ENCODE peak calls at places on chromosome 6, in seven cellular contexts. J is K562, Z is SK-N-SH, T is HCT116, U is H1, N is HepG2, M is GM12878. S is an unnamed sample. For H3K4me1, the result is how much of the 10 kb centered on the place peaks cover.

GRCh38 chr6:85676086-85676729 is 33.5 kb upstream of the SYNCRIP start:
- DNase-seq in J (no peak), Z (no peak), T (no peak), U (no peak), N (no peak), M (no peak), S (no peak)

GRCh38 chr6:137488736-137489409 is 5.3 kb downstream of the OLIG3 start:
- DNase-seq in J (no peak), Z (peak), T (no peak), U (no peak), N (no peak), M (no peak), S (no peak)

GRCh38 chr6:145042559-145042958 is 692.8 kb downstream of the EPM2A start:
- DNase-seq in J (no peak), Z (no peak), T (no peak), U (no peak), N (peak), M (no peak), S (peak)

GRCh38 chr6:112027942-112028674 is 25.8 kb upstream of the CCN6 start:
- DNase-seq in J (no peak), Z (no peak), T (no peak), U (no peak), N (no peak), M (no peak), S (no peak)

GRCh38 chr6:38604700-38605099 is 35.0 kb downstream of the BTBD9 start:
- DNase-seq in J (no peak), Z (no peak), T (no peak), U (no peak), N (peak), M (no peak), S (no peak)

GRCh38 chr6:17919494-17919893 is 67.9 kb downstream of the KIF13A start:
- DNase-seq in J (no peak), Z (no peak), T (no peak), U (no peak), N (no peak), M (no peak), S (no peak)

GRCh38 chr6:81589465-81590313 is 162.8 kb downstream of the TENT5A start:
- DNase-seq in J (no peak), Z (no peak), T (no peak), U (no peak), N (peak), M (no peak), S (no peak)

GRCh38 chr6:73929421-73929820 is 233.4 kb downstream of the CD109 start:
- DNase-seq in J (no peak), Z (no peak), T (peak), U (no peak), N (no peak), M (no peak), S (no peak)

GRCh38 chr6:38724343-38724742 is 9.2 kb downstream of the DNAH8 start:
- DNase-seq in J (no peak), Z (no peak), T (no peak), U (no peak), N (no peak), M (no peak), S (no peak)

GRCh38 chr6:95670011-95670463 is 92.7 kb downstream of the MANEA start:
- DNase-seq in J (no peak), Z (no peak), T (no peak), U (no peak), N (no peak), M (no peak), S (no peak)

GRCh38 chr6:33731751-33732282 is 14.9 kb downstream of the IP6K3 start:
- DNase-seq in J (no peak), Z (no peak), T (no peak), U (no peak), N (no peak), M (no peak), S (no peak)

GRCh38 chr6:125009578-125009977 is 47.3 kb downstream of the RNF217 start:
- DNase-seq in J (no peak), Z (no peak), T (no peak), U (no peak), N (no peak), M (no peak), S (no peak)

GRCh38 chr6:7727951-7728854 is 2.3 kb downstream of the BMP6 start:
- DNase-seq in J (no peak), Z (peak), T (no peak), U (no peak), N (no peak), M (no peak), S (no peak)

GRCh38 chr6:156918647-156919046 is 141.5 kb downstream of the ARID1B start:
- DNase-seq in J (no peak), Z (no peak), T (no peak), U (no peak), N (no peak), M (no peak), S (no peak)

GRCh38 chr6:18596529-18596835 is 209.3 kb downstream of the RNF144B start:
- DNase-seq in J (no peak), Z (no peak), T (no peak), U (no peak), N (no peak), M (no peak), S (no peak)

GRCh38 chr6:21748343-21749063 is 155.0 kb downstream of the SOX4 start:
- DNase-seq in J (no peak), Z (no peak), T (no peak), U (no peak), N (no peak), M (no peak), S (no peak)

GRCh38 chr6:166008441-166009369 is 158.9 kb downstream of the TBXT start:
- DNase-seq in J (no peak), Z (peak), T (no peak), U (no peak), N (no peak), M (no peak), S (no peak)

GRCh38 chr6:166010585-166010984 is 157.1 kb downstream of the TBXT start:
- DNase-seq in J (no peak), Z (no peak), T (no peak), U (no peak), N (no peak), M (no peak), S (no peak)

GRCh38 chr6:166007349-166008263 is 160.0 kb downstream of the TBXT start:
- DNase-seq in J (no peak), Z (peak), T (no peak), U (no peak), N (no peak), M (no peak), S (no peak)

GRCh38 chr6:166010136-166010535 is 157.5 kb downstream of the TBXT start:
- DNase-seq in J (no peak), Z (no peak), T (no peak), U (no peak), N (no peak), M (no peak), S (no peak)

DNA sequence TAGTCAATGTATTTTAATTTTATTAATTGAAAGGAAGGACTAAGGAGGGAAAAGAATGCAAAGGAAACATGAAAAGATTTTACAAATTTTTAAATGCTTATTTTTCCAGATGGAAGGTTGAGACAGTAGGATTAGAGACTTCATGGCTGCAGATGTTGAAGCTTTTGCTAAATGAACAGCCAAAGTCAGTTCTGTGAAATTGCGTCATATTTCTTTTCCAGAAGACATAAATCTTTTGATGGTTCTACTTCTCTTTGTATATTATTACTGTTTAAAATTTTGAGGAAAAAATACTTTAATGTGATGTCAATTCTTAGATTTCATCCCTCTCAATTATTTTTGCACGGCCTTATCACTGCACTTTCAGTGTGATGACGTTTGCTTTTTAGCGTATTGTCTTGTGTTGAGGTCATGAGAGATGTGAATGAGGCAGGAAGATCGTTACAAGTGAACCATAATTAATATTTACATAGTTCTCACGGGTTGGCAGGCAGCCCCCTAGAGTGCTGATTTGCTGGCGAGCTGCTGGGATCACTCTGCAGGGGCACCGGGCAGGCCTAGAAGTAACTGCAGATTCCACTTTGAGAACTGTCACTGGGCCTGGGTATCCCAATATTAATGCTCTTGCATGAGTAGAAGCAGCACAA is 158.1 kb downstream of the TBXT start:
- DNase-seq in J (no peak), Z (no peak), T (no peak), U (no peak), N (no peak), M (no peak), S (no peak)
- H3K9ac ChIP-seq in J (no peak), Z (no peak), T (no peak), U (no peak), N (no peak), M (no peak), S (no peak)

DNA sequence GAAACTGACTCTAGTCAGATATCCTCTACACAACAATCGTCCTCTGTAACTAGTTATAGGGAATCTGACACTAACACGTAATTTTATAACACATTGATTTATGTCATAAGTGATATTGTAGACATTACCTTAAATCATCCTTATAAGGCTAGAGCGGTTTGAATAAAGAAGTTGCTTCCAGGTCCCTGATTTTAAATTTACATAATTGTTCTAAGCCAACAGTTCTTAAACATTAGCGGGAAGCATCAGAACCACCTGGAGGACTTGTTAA is 2.9 kb upstream of the FBXO9 start:
- DNase-seq in J (no peak), Z (no peak), T (no peak), U (no peak), N (no peak), M (no peak), S (no peak)
- H3K4me1 ChIP-seq in J (under half), Z (under half), T (under half), U (under half), N (half or more), M (under half), S (under half)

DNA sequence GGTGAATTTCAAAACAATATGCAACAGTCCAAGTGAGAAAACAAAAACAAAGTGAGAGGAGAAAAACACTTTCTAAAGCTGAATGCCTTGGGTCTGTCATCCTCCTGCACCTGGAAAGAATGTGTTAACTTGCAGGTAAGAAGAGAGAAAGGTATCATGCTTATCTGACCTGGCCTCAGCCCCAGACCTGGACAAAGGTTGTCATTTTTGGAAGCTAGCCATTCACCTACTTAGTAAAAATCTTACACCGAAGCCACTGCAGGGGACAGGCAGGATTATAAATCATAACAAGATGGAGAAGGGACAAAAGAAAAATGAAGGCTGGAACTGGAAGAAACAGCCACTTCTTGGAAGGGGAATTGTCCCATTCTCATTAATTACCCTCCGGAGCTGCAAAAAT is 69.4 kb downstream of the GFOD1 start:
- DNase-seq in J (no peak), Z (no peak), T (no peak), U (no peak), N (no peak), M (no peak), S (no peak)
- TF ChIP-seq YY1 in J (no peak), Z (no peak), T (no peak), U (no peak), N (no peak), M (no peak), S (no peak)

DNA sequence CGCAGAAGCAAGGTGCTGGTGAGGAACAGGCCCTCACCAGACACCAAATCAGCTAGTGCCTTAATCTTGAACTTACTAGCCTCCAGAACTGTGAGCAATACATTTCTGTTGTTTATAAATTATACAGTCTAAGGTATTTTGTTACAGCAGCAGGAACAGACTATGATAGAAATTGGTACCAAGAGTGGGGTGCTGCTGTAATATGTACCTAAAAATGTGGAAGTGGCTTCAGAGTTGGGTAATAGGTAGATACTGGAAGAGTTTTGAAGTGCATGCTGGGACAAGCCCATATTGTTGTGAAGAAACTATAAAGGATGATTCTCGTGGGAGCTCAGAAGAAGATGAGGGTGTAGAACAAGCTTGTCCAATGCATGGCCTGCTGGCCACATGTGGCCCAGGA is 866.8 kb downstream of the C6orf118 start:
- DNase-seq in J (no peak), Z (no peak), T (no peak), U (no peak), N (no peak), M (no peak), S (no peak)
- H3K9ac ChIP-seq in J (no peak), Z (no peak), T (no peak), U (no peak), N (no peak), M (no peak), S (no peak)

GRCh38 chr6:11224966-11225463 is 7.5 kb downstream of the NEDD9 start:
- DNase-seq in J (no peak), Z (no peak), T (no peak), U (no peak), N (no peak), M (no peak), S (no peak)

GRCh38 chr6:11222385-11223277 is 9.8 kb downstream of the NEDD9 start:
- DNase-seq in J (no peak), Z (no peak), T (no peak), U (no peak), N (no peak), M (no peak), S (no peak)

GRCh38 chr6:11221623-11222384 is 10.7 kb downstream of the NEDD9 start:
- DNase-seq in J (no peak), Z (peak), T (no peak), U (no peak), N (no peak), M (no peak), S (no peak)

GRCh38 chr6:11224252-11224965 is 8.1 kb downstream of the NEDD9 start:
- DNase-seq in J (no peak), Z (no peak), T (no peak), U (no peak), N (no peak), M (peak), S (no peak)

DNA sequence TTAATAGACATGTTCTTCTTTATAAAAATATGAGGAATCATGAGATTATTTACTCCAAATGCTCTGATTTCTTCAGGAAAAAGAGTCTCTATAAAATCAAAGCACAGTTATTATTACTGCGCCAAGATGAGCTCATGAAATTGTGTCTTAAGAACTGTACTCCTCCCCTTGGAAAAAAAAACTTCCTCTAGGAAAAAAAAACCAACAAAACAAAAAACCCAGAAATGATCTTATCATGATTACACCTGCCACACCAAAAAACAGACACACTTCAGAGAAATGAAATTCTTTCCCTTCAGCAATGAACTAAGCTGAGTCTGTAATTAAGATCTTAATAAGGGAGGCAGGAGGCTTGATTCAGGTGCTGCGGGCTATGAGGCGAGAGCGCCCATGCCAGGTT is 9.2 kb downstream of the NEDD9 start:
- DNase-seq in J (no peak), Z (no peak), T (no peak), U (no peak), N (no peak), M (no peak), S (no peak)
- H3K4me1 ChIP-seq in J (under half), Z (half or more), T (under half), U (under half), N (half or more), M (under half), S (under half)

GRCh38 chr6:168525114-168525513 is 84.1 kb downstream of the SMOC2 start:
- DNase-seq in J (no peak), Z (no peak), T (no peak), U (no peak), N (no peak), M (no peak), S (no peak)
- TF ChIP-seq YY1 in J (no peak), Z (no peak), T (no peak), U (no peak), N (no peak), M (no peak), S (no peak)

S was measured in NT2/D1.